ENCODE peak calls at places on chromosomes 7 and 10, in five cellular contexts. M is mesendoderm, A is H9, J is IMR-90, H is H1. E is an unnamed sample.
A peak's percentile ranks its signal among the peaks of the same experiment; 100 is the strongest.

GRCh38 chr7:129332354-129333056 is 101.7 kb upstream of the STRIP2 start:
- DNase-seq in M (no peak), A (no peak), J (peak; percentile 93), H (no peak), E (peak; percentile 74)

GRCh38 chr7:37180828-37181549 is 267.7 kb downstream of the ELMO1 start:
- DNase-seq in M (no peak), A (no peak), J (no peak), H (no peak), E (no peak)

GRCh38 chr7:120856198-120856597 is 1.7 kb downstream of the TSPAN12 start:
- DNase-seq in M (peak; percentile 54), A (no peak), J (no peak), H (no peak), E (no peak)

GRCh38 chr7:81484266-81484665 is 285.6 kb downstream of the HGF start:
- DNase-seq in M (peak; percentile 94), A (peak; percentile 39), J (peak; percentile 86), H (no peak), E (peak; percentile 75)

GRCh38 chr7:151518781-151519044 is 982 bp downstream of the RHEB start:
- DNase-seq in M (peak; percentile 42), A (no peak), J (no peak), H (no peak), E (peak; percentile 43)

GRCh38 chr10:48243487-48243886 is 31.0 kb downstream of the FRMPD2 start:
- DNase-seq in M (no peak), A (peak; percentile 34), J (no peak), H (no peak), E (no peak)

GRCh38 chr7:25894002-25894901 is 257.7 kb upstream of the NFE2L3 start:
- DNase-seq in M (peak; percentile 92), A (peak; percentile 75), J (no peak), H (peak; percentile 13), E (no peak)

GRCh38 chr7:137717811-137718271 is 128.9 kb downstream of the DGKI start:
- DNase-seq in M (peak; percentile 73), A (peak; percentile 50), J (peak; percentile 63), H (peak; percentile 25), E (peak; percentile 24)

GRCh38 chr7:130868150-130868549 is 134.1 kb upstream of the KLF14 start:
- DNase-seq in M (no peak), A (no peak), J (no peak), H (no peak), E (no peak)

GRCh38 chr7:100875356-100875751 is 451 bp downstream of the SRRT start:
- DNase-seq in M (no peak), A (no peak), J (no peak), H (no peak), E (no peak)

GRCh38 chr10:15442056-15442455 is 71.0 kb upstream of the FAM171A1 start:
- DNase-seq in M (no peak), A (no peak), J (no peak), H (no peak), E (no peak)

GRCh38 chr7:133947458-133948044 is 179.6 kb upstream of the LRGUK start:
- DNase-seq in M (peak; percentile 66), A (no peak), J (no peak), H (no peak), E (no peak)

GRCh38 chr7:10315881-10316280 is 657.8 kb upstream of the PHF14 start:
- DNase-seq in M (no peak), A (no peak), J (no peak), H (no peak), E (peak; percentile 4)

GRCh38 chr7:55018361-55019328 is at the start of gene EGFR:
- DNase-seq in M (peak; percentile 63), A (peak; percentile 60), J (peak; percentile 80), H (no peak), E (peak; percentile 82)

GRCh38 chr10:131657318-131657984 is 243.4 kb upstream of the PPP2R2D start:
- DNase-seq in M (no peak), A (peak; percentile 13), J (no peak), H (no peak), E (no peak)

GRCh38 chr7:36958094-36958718 is 233.9 kb upstream of the AOAH start:
- DNase-seq in M (no peak), A (no peak), J (no peak), H (no peak), E (no peak)

GRCh38 chr10:63467833-63468232 is 2.1 kb upstream of the JMJD1C start:
- DNase-seq in M (no peak), A (no peak), J (peak; percentile 22), H (no peak), E (no peak)

GRCh38 chr10:50396491-50397311 is 145.4 kb upstream of the ASAH2 start:
- DNase-seq in M (no peak), A (no peak), J (peak; percentile 74), H (no peak), E (peak; percentile 53)

GRCh38 chr7:128904381-128905197 is 5.9 kb downstream of the KCP start:
- DNase-seq in M (peak; percentile 69), A (peak; percentile 49), J (peak; percentile 56), H (no peak), E (peak; percentile 60)

GRCh38 chr7:75652788-75653187 is 86.0 kb downstream of the HIP1 start:
- DNase-seq in M (no peak), A (no peak), J (no peak), H (no peak), E (no peak)

GRCh38 chr10:70227548-70228320 is 5.5 kb downstream of the PPA1 start:
- DNase-seq in M (no peak), A (no peak), J (no peak), H (no peak), E (no peak)

GRCh38 chr7:137895301-137896201 is 48.8 kb upstream of the DGKI start:
- DNase-seq in M (peak; percentile 32), A (no peak), J (no peak), H (no peak), E (no peak)

GRCh38 chr10:104353325-104354048 is at the start of gene CFAP58:
- DNase-seq in M (peak; percentile 98), A (peak; percentile 95), J (peak; percentile 70), H (peak; percentile 79), E (peak; percentile 88)

GRCh38 chr7:94400643-94401042 is 5.9 kb downstream of the COL1A2 start:
- DNase-seq in M (no peak), A (no peak), J (no peak), H (no peak), E (no peak)

GRCh38 chr7:47405921-47406765 is 175.8 kb downstream of the TNS3 start:
- DNase-seq in M (no peak), A (no peak), J (peak; percentile 41), H (no peak), E (peak; percentile 50)

GRCh38 chr7:27158436-27159277 is 2.2 kb upstream of the HOXA7 start:
- DNase-seq in M (no peak), A (peak; percentile 28), J (no peak), H (no peak), E (no peak)

GRCh38 chr7:143003393-143004051 is 23.4 kb downstream of the OR9A2 start:
- DNase-seq in M (peak; percentile 58), A (no peak), J (peak; percentile 44), H (no peak), E (peak; percentile 40)

DNA sequence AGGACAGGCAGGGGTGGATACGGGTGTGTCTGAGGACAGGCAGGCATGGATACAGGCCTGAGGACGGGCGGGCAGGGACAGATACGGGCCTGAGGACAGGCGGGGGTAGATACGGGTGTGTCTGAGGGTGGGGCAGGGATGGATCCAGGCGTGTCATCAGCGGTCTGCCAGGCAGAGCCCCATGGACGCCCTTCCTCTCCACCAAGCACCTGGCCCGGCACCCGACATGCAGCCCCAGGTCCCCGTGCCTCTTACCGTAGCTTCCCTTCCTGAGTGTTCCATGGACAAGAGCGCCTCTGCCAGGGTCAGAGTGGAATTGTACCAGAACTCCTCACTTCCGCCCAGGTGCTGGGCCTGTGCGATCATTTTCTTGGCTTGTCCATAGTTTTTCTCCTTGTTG is 74.6 kb upstream of the NKX6-2 start:
- DNase-seq in M (no peak), A (peak; percentile 38), J (no peak), H (no peak), E (no peak)
- H2BK15ac ChIP-seq in M (no peak overlapping the region), A (no peak overlapping the region), J (no peak overlapping the region), H (no peak overlapping the region), E (no peak overlapping the region)

GRCh38 chr10:52949899-52950298 is 177.3 kb upstream of the MBL2 start:
- DNase-seq in M (peak; percentile 69), A (peak; percentile 69), J (no peak), H (no peak), E (no peak)
- H2BK15ac ChIP-seq in M (no peak overlapping the region), A (no peak overlapping the region), J (no peak overlapping the region), H (no peak overlapping the region), E (no peak overlapping the region)

GRCh38 chr7:34655384-34655783 is 2.6 kb upstream of the NPSR1 start:
- DNase-seq in M (no peak), A (no peak), J (no peak), H (no peak), E (no peak)

GRCh38 chr7:34656036-34656435 is 2.0 kb upstream of the NPSR1 start:
- DNase-seq in M (no peak), A (no peak), J (no peak), H (no peak), E (no peak)

GRCh38 chr7:34653787-34654186 is 4.2 kb upstream of the NPSR1 start:
- DNase-seq in M (no peak), A (no peak), J (no peak), H (no peak), E (no peak)

GRCh38 chr7:34659676-34660075 is 1.7 kb downstream of the NPSR1 start:
- DNase-seq in M (no peak), A (no peak), J (no peak), H (no peak), E (no peak)

GRCh38 chr7:34657632-34658268 is at the start of gene NPSR1:
- DNase-seq in M (no peak), A (no peak), J (no peak), H (no peak), E (no peak)
- H2BK15ac ChIP-seq in M (no peak within 1 kb of the TSS), A (peak within 1 kb of the TSS; percentile 5), J (no peak within 1 kb of the TSS), H (peak within 1 kb of the TSS; percentile 50), E (no peak within 1 kb of the TSS)

GRCh38 chr10:126156012-126156411 is 232.3 kb downstream of the ADAM12 start:
- DNase-seq in M (no peak), A (no peak), J (no peak), H (no peak), E (no peak)
- H2BK15ac ChIP-seq in M (no peak overlapping the region), A (no peak overlapping the region), J (no peak overlapping the region), H (no peak overlapping the region), E (no peak overlapping the region)

DNA sequence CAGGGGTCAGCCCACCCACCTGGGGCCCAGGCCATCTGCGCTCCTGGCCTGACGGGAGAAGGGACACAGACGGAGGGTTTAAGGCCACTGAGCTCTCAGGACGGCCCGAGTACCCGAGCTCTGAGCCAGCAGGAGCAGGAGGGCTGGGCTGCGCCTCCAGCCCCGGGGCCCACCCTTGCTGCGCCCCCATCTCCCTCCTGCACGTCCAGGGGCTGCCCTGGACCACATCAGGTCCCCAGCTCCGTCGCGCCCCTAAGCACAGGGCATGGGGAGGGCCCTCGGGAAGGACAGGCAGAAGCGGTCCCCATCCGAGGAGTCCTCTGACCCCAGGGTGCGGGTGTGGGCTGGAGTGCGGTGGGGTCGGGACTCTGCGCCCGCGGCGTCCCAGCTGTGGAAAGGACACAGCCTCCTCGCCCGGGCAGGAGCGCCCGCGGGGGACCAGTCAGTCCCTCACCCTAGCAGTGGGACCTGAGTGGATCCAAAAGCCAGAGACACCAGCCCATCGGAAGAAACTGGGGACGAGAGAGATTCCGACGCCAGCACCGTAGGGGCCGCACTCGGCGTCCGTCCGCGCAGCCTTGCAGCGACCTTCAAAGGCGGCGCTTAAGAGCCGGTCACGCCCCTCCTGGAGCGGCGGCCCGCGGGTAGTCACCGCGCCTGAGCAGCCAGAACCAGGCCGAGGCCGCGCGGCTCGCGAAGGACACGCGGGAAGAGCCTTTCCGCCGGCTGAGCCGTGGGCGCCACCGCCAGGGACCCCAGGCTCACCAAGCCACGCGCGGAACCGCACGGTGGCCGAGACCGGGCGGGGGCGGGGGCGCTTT is 15.9 kb downstream of the CAMK2B start:
- DNase-seq in M (peak; percentile 57), A (peak; percentile 71), J (peak; percentile 32), H (no peak), E (peak; percentile 59)
- H2BK15ac ChIP-seq in M (no peak overlapping the region), A (no peak overlapping the region), J (no peak overlapping the region), H (no peak overlapping the region), E (no peak overlapping the region)

E was measured in mesenchymal stem cell.